ENCODE peak calls at places on chromosomes 5 and 9, in five cellular contexts. One of them, this sample, is unnamed.

GRCh38 chr5:17255471-17256016 is 38.1 kb downstream of the BASP1 start:
- DNase-seq in activated naive CD8-positive, alpha-beta T cell treated with anti-CD3 and anti-CD28 coated beads, Interleukin-2, amount 50 U/mL, for 24 hours: no peak
- DNase-seq in psoas muscle: no peak
- DNase-seq in adipocyte: no peak
- DNase-seq in GM04504: no peak
- DNase-seq in this sample: no peak

GRCh38 chr5:36177715-36178556 is 26.0 kb downstream of the SKP2 start:
- DNase-seq in activated naive CD8-positive, alpha-beta T cell treated with anti-CD3 and anti-CD28 coated beads, Interleukin-2, amount 50 U/mL, for 24 hours: no peak
- DNase-seq in psoas muscle: no peak
- DNase-seq in adipocyte: peak
- DNase-seq in GM04504: no peak
- DNase-seq in this sample: peak

GRCh38 chr5:141681695-141682641 is at the start of gene ARAP3:
- DNase-seq in activated naive CD8-positive, alpha-beta T cell treated with anti-CD3 and anti-CD28 coated beads, Interleukin-2, amount 50 U/mL, for 24 hours: peak
- DNase-seq in psoas muscle: peak
- DNase-seq in adipocyte: peak
- DNase-seq in GM04504: peak
- DNase-seq in this sample: peak

GRCh38 chr9:27529316-27530278 is at the start of gene MOB3B:
- DNase-seq in activated naive CD8-positive, alpha-beta T cell treated with anti-CD3 and anti-CD28 coated beads, Interleukin-2, amount 50 U/mL, for 24 hours: peak
- DNase-seq in psoas muscle: peak
- DNase-seq in adipocyte: peak
- DNase-seq in GM04504: peak
- DNase-seq in this sample: peak

GRCh38 chr9:127424669-127424986 is 446 bp downstream of the ZNF79 start:
- DNase-seq in activated naive CD8-positive, alpha-beta T cell treated with anti-CD3 and anti-CD28 coated beads, Interleukin-2, amount 50 U/mL, for 24 hours: peak
- DNase-seq in psoas muscle: no peak
- DNase-seq in adipocyte: no peak
- DNase-seq in GM04504: no peak
- DNase-seq in this sample: no peak

GRCh38 chr9:127779136-127779981 is 893 bp upstream of the SH2D3C start:
- DNase-seq in activated naive CD8-positive, alpha-beta T cell treated with anti-CD3 and anti-CD28 coated beads, Interleukin-2, amount 50 U/mL, for 24 hours: peak
- DNase-seq in psoas muscle: no peak
- DNase-seq in adipocyte: no peak
- DNase-seq in GM04504: no peak
- DNase-seq in this sample: no peak

GRCh38 chr5:163498886-163499285 is 6.5 kb upstream of the MAT2B start:
- DNase-seq in activated naive CD8-positive, alpha-beta T cell treated with anti-CD3 and anti-CD28 coated beads, Interleukin-2, amount 50 U/mL, for 24 hours: no peak
- DNase-seq in psoas muscle: no peak
- DNase-seq in adipocyte: peak
- DNase-seq in GM04504: no peak
- DNase-seq in this sample: no peak

GRCh38 chr5:55914141-55914413 is 62.9 kb downstream of the IL31RA start:
- DNase-seq in activated naive CD8-positive, alpha-beta T cell treated with anti-CD3 and anti-CD28 coated beads, Interleukin-2, amount 50 U/mL, for 24 hours: no peak
- DNase-seq in psoas muscle: no peak
- DNase-seq in adipocyte: no peak
- DNase-seq in GM04504: no peak
- DNase-seq in this sample: no peak

GRCh38 chr5:126970517-126971017 is 59.8 kb downstream of the MARCHF3 start:
- DNase-seq in activated naive CD8-positive, alpha-beta T cell treated with anti-CD3 and anti-CD28 coated beads, Interleukin-2, amount 50 U/mL, for 24 hours: no peak
- DNase-seq in psoas muscle: no peak
- DNase-seq in adipocyte: peak
- DNase-seq in GM04504: peak
- DNase-seq in this sample: peak

GRCh38 chr5:40676643-40677333 is 2.9 kb upstream of the PTGER4 start:
- DNase-seq in activated naive CD8-positive, alpha-beta T cell treated with anti-CD3 and anti-CD28 coated beads, Interleukin-2, amount 50 U/mL, for 24 hours: no peak
- DNase-seq in psoas muscle: peak
- DNase-seq in adipocyte: peak
- DNase-seq in GM04504: peak
- DNase-seq in this sample: peak

GRCh38 chr9:84990416-84990815 is 320.9 kb downstream of the NTRK2 start:
- DNase-seq in activated naive CD8-positive, alpha-beta T cell treated with anti-CD3 and anti-CD28 coated beads, Interleukin-2, amount 50 U/mL, for 24 hours: no peak
- DNase-seq in psoas muscle: no peak
- DNase-seq in adipocyte: no peak
- DNase-seq in GM04504: no peak
- DNase-seq in this sample: peak

GRCh38 chr9:4384750-4385149 is 84.9 kb upstream of the GLIS3 start:
- DNase-seq in activated naive CD8-positive, alpha-beta T cell treated with anti-CD3 and anti-CD28 coated beads, Interleukin-2, amount 50 U/mL, for 24 hours: no peak
- DNase-seq in psoas muscle: no peak
- DNase-seq in adipocyte: no peak
- DNase-seq in GM04504: no peak
- DNase-seq in this sample: no peak

GRCh38 chr5:168699002-168699401 is 119.8 kb upstream of the PANK3 start:
- DNase-seq in activated naive CD8-positive, alpha-beta T cell treated with anti-CD3 and anti-CD28 coated beads, Interleukin-2, amount 50 U/mL, for 24 hours: no peak
- DNase-seq in psoas muscle: no peak
- DNase-seq in adipocyte: no peak
- DNase-seq in GM04504: no peak
- DNase-seq in this sample: no peak

GRCh38 chr5:171534009-171534895 is 114.8 kb downstream of the FGF18 start:
- DNase-seq in activated naive CD8-positive, alpha-beta T cell treated with anti-CD3 and anti-CD28 coated beads, Interleukin-2, amount 50 U/mL, for 24 hours: no peak
- DNase-seq in psoas muscle: no peak
- DNase-seq in adipocyte: no peak
- DNase-seq in GM04504: no peak
- DNase-seq in this sample: no peak

GRCh38 chr9:34612788-34613390 is 992 bp upstream of the RPP25L start:
- DNase-seq in activated naive CD8-positive, alpha-beta T cell treated with anti-CD3 and anti-CD28 coated beads, Interleukin-2, amount 50 U/mL, for 24 hours: peak
- DNase-seq in psoas muscle: peak
- DNase-seq in adipocyte: peak
- DNase-seq in GM04504: peak
- DNase-seq in this sample: peak

GRCh38 chr9:128456613-128457061 is 831 bp downstream of the ODF2 start:
- DNase-seq in activated naive CD8-positive, alpha-beta T cell treated with anti-CD3 and anti-CD28 coated beads, Interleukin-2, amount 50 U/mL, for 24 hours: peak
- DNase-seq in psoas muscle: peak
- DNase-seq in adipocyte: peak
- DNase-seq in GM04504: peak
- DNase-seq in this sample: peak

GRCh38 chr9:126965077-126965476 is 50.5 kb downstream of the RALGPS1 start:
- DNase-seq in activated naive CD8-positive, alpha-beta T cell treated with anti-CD3 and anti-CD28 coated beads, Interleukin-2, amount 50 U/mL, for 24 hours: no peak
- DNase-seq in psoas muscle: no peak
- DNase-seq in adipocyte: no peak
- DNase-seq in GM04504: no peak
- DNase-seq in this sample: no peak

GRCh38 chr9:14373319-14373632 is 59.3 kb upstream of the NFIB start:
- DNase-seq in activated naive CD8-positive, alpha-beta T cell treated with anti-CD3 and anti-CD28 coated beads, Interleukin-2, amount 50 U/mL, for 24 hours: no peak
- DNase-seq in psoas muscle: no peak
- DNase-seq in adipocyte: peak
- DNase-seq in GM04504: no peak
- DNase-seq in this sample: no peak

GRCh38 chr5:167644619-167645018 is 646.8 kb upstream of the WWC1 start:
- DNase-seq in activated naive CD8-positive, alpha-beta T cell treated with anti-CD3 and anti-CD28 coated beads, Interleukin-2, amount 50 U/mL, for 24 hours: no peak
- DNase-seq in psoas muscle: no peak
- DNase-seq in adipocyte: no peak
- DNase-seq in GM04504: no peak
- DNase-seq in this sample: peak

GRCh38 chr5:5078009-5078897 is 61.9 kb upstream of the ADAMTS16 start:
- DNase-seq in activated naive CD8-positive, alpha-beta T cell treated with anti-CD3 and anti-CD28 coated beads, Interleukin-2, amount 50 U/mL, for 24 hours: no peak
- DNase-seq in psoas muscle: no peak
- DNase-seq in adipocyte: no peak
- DNase-seq in GM04504: no peak
- DNase-seq in this sample: no peak

This sample was measured in stromal cell of bone marrow.